ENCODE peak calls at places on chromosomes 2 and 18, in six cellular contexts. E, M, K, A, H and V are unnamed samples.
A peak's percentile ranks its signal among the peaks of the same experiment; 100 is the strongest.

GRCh38 chr18:69484699-69485396 is 84.2 kb downstream of the DOK6 start:
- DNase-seq in E (peak; percentile 44), M (no peak), K (no peak), A (peak; percentile 60), H (no peak), V (no peak)

GRCh38 chr18:26057208-26057821 is 33.1 kb downstream of the SS18 start:
- DNase-seq in E (no peak), M (peak; percentile 65), K (no peak), A (no peak), H (no peak), V (no peak)

GRCh38 chr2:27714851-27715291 is 51.2 kb downstream of the SLC4A1AP start:
- DNase-seq in E (no peak), M (no peak), K (no peak), A (peak; percentile 27), H (no peak), V (no peak)

GRCh38 chr18:76610933-76611749 is 116.1 kb upstream of the ZNF516 start:
- DNase-seq in E (no peak), M (peak; percentile 64), K (no peak), A (peak; percentile 84), H (no peak), V (no peak)

GRCh38 chr18:5584751-5585417 is 41.1 kb upstream of the EPB41L3 start:
- DNase-seq in E (peak; percentile 13), M (no peak), K (no peak), A (peak; percentile 80), H (no peak), V (no peak)

GRCh38 chr18:26403451-26403850 is 144.9 kb downstream of the KCTD1 start:
- DNase-seq in E (no peak), M (no peak), K (no peak), A (no peak), H (no peak), V (no peak)

GRCh38 chr2:189109921-189110397 is 69.6 kb downstream of the COL5A2 start:
- DNase-seq in E (no peak), M (no peak), K (peak; percentile 21), A (no peak), H (no peak), V (no peak)

GRCh38 chr2:147098946-147099345 is 745.9 kb upstream of the ACVR2A start:
- DNase-seq in E (no peak), M (no peak), K (no peak), A (peak; percentile 68), H (no peak), V (no peak)

GRCh38 chr2:6993230-6993640 is 76.0 kb downstream of the RNF144A start:
- DNase-seq in E (no peak), M (peak; percentile 83), K (no peak), A (no peak), H (no peak), V (no peak)

GRCh38 chr2:222296311-222296736 is 2.5 kb downstream of the PAX3 start:
- DNase-seq in E (no peak), M (no peak), K (no peak), A (no peak), H (no peak), V (no peak)

GRCh38 chr18:48540329-48541025 is 1.6 kb downstream of the CTIF start:
- DNase-seq in E (peak; percentile 29), M (peak; percentile 81), K (no peak), A (peak; percentile 92), H (peak; percentile 64), V (no peak)

GRCh38 chr18:49459404-49460171 is 857 bp downstream of the DYM start:
- DNase-seq in E (peak; percentile 16), M (peak; percentile 33), K (no peak), A (peak; percentile 71), H (peak; percentile 17), V (peak; percentile 67)

GRCh38 chr18:54777118-54777791 is 51.0 kb upstream of the RAB27B start:
- DNase-seq in E (peak; percentile 36), M (no peak), K (no peak), A (no peak), H (no peak), V (no peak)

GRCh38 chr2:15311201-15311882 is 249.8 kb downstream of the NBAS start:
- DNase-seq in E (no peak), M (no peak), K (no peak), A (no peak), H (no peak), V (no peak)

GRCh38 chr18:59096098-59096779 is 43.4 kb upstream of the SEC11C start:
- DNase-seq in E (no peak), M (peak; percentile 55), K (no peak), A (no peak), H (no peak), V (no peak)

GRCh38 chr18:33212363-33212762 is 228.2 kb downstream of the CCDC178 start:
- DNase-seq in E (peak; percentile 34), M (no peak), K (no peak), A (peak; percentile 0), H (no peak), V (no peak)

GRCh38 chr2:51093016-51093415 is 61.1 kb upstream of the NRXN1 start:
- DNase-seq in E (no peak), M (no peak), K (no peak), A (no peak), H (no peak), V (no peak)

GRCh38 chr2:33216508-33217182 is 259.8 kb upstream of the RASGRP3 start:
- DNase-seq in E (no peak), M (no peak), K (no peak), A (peak; percentile 66), H (no peak), V (no peak)

DNA sequence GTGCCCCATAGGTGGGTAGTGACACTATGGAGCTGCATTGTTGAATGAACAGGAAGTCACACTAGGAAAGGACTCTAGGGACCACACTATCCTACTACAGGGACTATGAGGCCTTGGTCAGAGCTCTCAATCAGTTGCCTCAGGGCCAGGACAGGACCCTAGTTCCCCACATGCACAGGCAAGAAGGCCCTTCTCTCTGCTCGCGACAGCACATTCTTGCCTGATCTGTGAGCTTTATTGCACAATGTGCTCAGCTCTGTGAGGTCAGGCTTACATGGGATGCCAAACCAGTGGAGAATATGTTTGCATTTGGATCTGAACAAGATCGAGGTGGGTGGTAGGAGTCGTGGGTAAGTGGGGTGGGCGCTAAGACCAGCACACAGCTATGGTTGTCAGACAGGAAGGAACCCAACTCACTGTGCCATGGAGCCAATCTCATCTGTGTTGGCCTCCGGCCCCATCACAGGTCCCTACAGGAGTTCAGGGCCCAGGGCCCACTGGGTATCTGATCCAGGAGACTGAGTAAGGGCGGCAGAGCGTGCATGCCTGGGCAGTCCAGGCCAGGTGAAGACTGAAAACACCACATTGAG is 8.0 kb downstream of the PCARE start:
- DNase-seq in E (no peak), M (no peak), K (no peak), A (peak; percentile 68), H (no peak), V (no peak)
- H3K9me2 ChIP-seq in E (no peaks in the 10 kb centered on the region), M (no peaks in the 10 kb centered on the region), K (no peaks in the 10 kb centered on the region), A (no peaks in the 10 kb centered on the region), H (no peaks in the 10 kb centered on the region), V (no peaks in the 10 kb centered on the region)

DNA sequence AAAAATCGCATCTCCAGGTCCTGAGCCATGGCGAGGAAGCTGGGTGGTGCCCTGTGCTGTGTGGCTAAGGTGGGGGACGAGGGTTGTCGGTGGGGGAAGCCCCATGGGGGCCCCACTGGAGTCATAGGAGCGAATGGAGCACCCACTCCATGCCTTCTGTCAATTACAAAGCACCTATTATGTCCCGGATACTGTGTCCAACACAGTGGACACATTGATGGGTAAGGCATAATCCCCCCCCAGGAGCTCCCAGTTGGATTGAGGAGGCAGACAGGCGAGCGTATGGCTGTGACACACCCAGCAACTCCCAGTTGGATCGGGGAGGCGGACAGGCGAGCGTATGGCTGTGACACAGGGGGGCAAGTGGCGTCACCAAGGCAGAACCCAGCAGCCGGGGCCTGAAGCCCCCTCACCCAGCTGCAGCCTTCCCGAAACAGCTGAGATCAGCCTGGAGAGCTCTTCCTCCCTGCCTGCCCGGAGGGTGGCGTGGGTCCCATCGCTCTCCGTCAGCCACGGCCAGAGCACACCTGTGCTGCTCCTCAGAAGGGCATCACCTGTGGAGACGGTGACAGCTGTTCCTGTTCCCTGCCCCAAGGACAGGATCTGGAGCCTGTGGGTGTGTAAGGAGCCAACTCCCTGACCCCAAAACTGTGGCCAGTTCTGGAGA is 69.6 kb downstream of the HPCAL1 start:
- DNase-seq in E (no peak), M (no peak), K (no peak), A (no peak), H (no peak), V (no peak)
- H3K4me1 ChIP-seq in E (no peaks in the 10 kb centered on the region), M (no peaks in the 10 kb centered on the region), K (no peaks in the 10 kb centered on the region), A (no peaks in the 10 kb centered on the region), H (peaks cover 28% of the 10 kb centered on the region), V (peaks cover 21% of the 10 kb centered on the region)

GRCh38 chr2:98501896-98502295 is 57.2 kb downstream of the INPP4A start:
- DNase-seq in E (no peak), M (no peak), K (no peak), A (no peak), H (no peak), V (no peak)
- H3K9ac ChIP-seq in E (no peak overlapping the region), M (no peak overlapping the region), K (no peak overlapping the region), A (no peak overlapping the region), H (peak overlapping the region; percentile 73), V (no peak overlapping the region)

GRCh38 chr2:128638741-128639477 is 320.2 kb upstream of the HS6ST1 start:
- DNase-seq in E (no peak), M (peak; percentile 42), K (no peak), A (peak; percentile 70), H (no peak), V (no peak)

GRCh38 chr2:128638311-128638710 is 319.6 kb upstream of the HS6ST1 start:
- DNase-seq in E (no peak), M (no peak), K (no peak), A (no peak), H (no peak), V (no peak)

GRCh38 chr2:128640166-128640846 is 321.6 kb upstream of the HS6ST1 start:
- DNase-seq in E (no peak), M (no peak), K (no peak), A (peak; percentile 14), H (no peak), V (no peak)

GRCh38 chr2:128640847-128641360 is 322.2 kb upstream of the HS6ST1 start:
- DNase-seq in E (no peak), M (no peak), K (no peak), A (no peak), H (no peak), V (no peak)

GRCh38 chr2:128639693-128640092 is 321.0 kb upstream of the HS6ST1 start:
- DNase-seq in E (no peak), M (no peak), K (no peak), A (peak; percentile 14), H (no peak), V (peak; percentile 50)
- H3K9me2 ChIP-seq in E (no peaks in the 10 kb centered on the region), M (no peaks in the 10 kb centered on the region), K (no peaks in the 10 kb centered on the region), A (no peaks in the 10 kb centered on the region), H (no peaks in the 10 kb centered on the region), V (no peaks in the 10 kb centered on the region)

DNA sequence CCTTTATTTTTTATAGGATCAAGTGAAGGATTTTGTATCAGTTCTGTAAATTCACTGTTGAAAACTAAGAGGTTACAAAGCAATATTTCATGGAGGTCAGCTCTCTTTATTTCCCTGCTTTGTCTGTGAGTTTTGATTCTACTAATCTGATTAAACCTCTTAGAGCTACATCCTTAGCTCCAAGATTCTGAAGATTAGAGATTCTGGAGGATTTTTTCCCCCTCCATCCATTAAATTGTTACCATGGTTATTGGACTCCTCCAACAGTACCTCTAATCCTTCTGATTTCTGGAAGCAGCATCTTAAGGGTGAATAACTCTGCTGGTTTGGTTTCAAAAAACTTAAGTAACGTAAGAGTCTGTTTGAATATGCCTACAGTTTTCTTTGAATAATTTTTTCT is 110.0 kb downstream of the TANC1 start:
- DNase-seq in E (no peak), M (no peak), K (no peak), A (no peak), H (no peak), V (no peak)
- H3K4me1 ChIP-seq in E (peaks cover 45% of the 10 kb centered on the region), M (peaks cover 11% of the 10 kb centered on the region), K (no peaks in the 10 kb centered on the region), A (peaks cover 39% of the 10 kb centered on the region), H (no peaks in the 10 kb centered on the region), V (no peaks in the 10 kb centered on the region)